ENCODE peak calls at places on chromosome 7, in nine cellular contexts. H, Z, R, K, G, U, P, C and D are unnamed samples.

GRCh38 chr7:122430710-122431109 is 126.2 kb upstream of the FEZF1 start:
- DNase-seq in R (no peak), H (no peak), P (peak), C (no peak), U (no peak), Z (no peak), K (no peak), G (no peak), D (no peak)

GRCh38 chr7:117871401-117871777 is 1.9 kb downstream of the CTTNBP2 start:
- DNase-seq in G (no peak), C (no peak), Z (no peak), P (no peak), R (no peak), H (no peak), U (no peak), K (no peak), D (no peak)

GRCh38 chr7:94001396-94001795 is 2.8 kb downstream of the BET1 start:
- DNase-seq in P (no peak), G (no peak), R (no peak), C (no peak), K (no peak), Z (no peak), U (no peak), H (no peak), D (no peak)

GRCh38 chr7:47573758-47574472 is 8.0 kb downstream of the TNS3 start:
- DNase-seq in R (no peak), G (no peak), H (no peak), K (no peak), Z (no peak), C (peak), U (peak), P (peak), D (no peak)

GRCh38 chr7:15084368-15084767 is 181.8 kb upstream of the DGKB start:
- DNase-seq in R (no peak), U (no peak), C (no peak), H (no peak), Z (no peak), P (no peak), G (no peak), K (no peak), D (no peak)

GRCh38 chr7:50952544-50952943 is 169.8 kb upstream of the GRB10 start:
- DNase-seq in Z (no peak), K (no peak), C (no peak), P (no peak), U (no peak), G (no peak), R (no peak), H (no peak), D (no peak)

GRCh38 chr7:150357771-150358427 is 10.7 kb upstream of the REPIN1 start:
- DNase-seq in K (no peak), R (peak), G (no peak), U (no peak), H (no peak), C (no peak), P (peak), Z (no peak), D (peak)

GRCh38 chr7:104841798-104842197 is 172.2 kb upstream of the KMT2E start:
- DNase-seq in Z (no peak), R (no peak), C (no peak), U (no peak), P (no peak), K (no peak), G (no peak), H (no peak), D (no peak)

GRCh38 chr7:130409067-130409721 is 28.9 kb downstream of the CPA1 start:
- DNase-seq in U (no peak), G (no peak), Z (no peak), H (no peak), R (no peak), C (no peak), K (no peak), P (no peak), D (no peak)

GRCh38 chr7:100137851-100138760 is 10.6 kb upstream of the LAMTOR4 start:
- DNase-seq in C (no peak), G (no peak), R (no peak), K (no peak), H (no peak), Z (no peak), U (no peak), P (no peak), D (no peak)

GRCh38 chr7:70530191-70530590 is 601.8 kb upstream of the GALNT17 start:
- DNase-seq in H (no peak), K (no peak), G (no peak), Z (no peak), C (no peak), U (no peak), P (no peak), R (no peak), D (no peak)

GRCh38 chr7:45099891-45100760 is 11.4 kb upstream of the NACAD start:
- DNase-seq in H (no peak), R (no peak), G (no peak), Z (no peak), U (no peak), C (no peak), K (no peak), P (no peak), D (no peak)

GRCh38 chr7:43135129-43135528 is 22.7 kb downstream of the HECW1 start:
- DNase-seq in C (no peak), H (no peak), K (no peak), U (no peak), Z (no peak), P (peak), G (no peak), R (no peak), D (no peak)

GRCh38 chr7:151060416-151061234 is 1.2 kb downstream of the SLC4A2 start:
- DNase-seq in P (peak), Z (no peak), H (no peak), K (no peak), C (no peak), U (no peak), G (no peak), R (no peak), D (peak)

GRCh38 chr7:24572421-24573007 is 738 bp upstream of the PALS2 start:
- DNase-seq in H (no peak), P (peak), G (no peak), Z (peak), U (peak), C (peak), R (peak), K (peak), D (peak)

GRCh38 chr7:118590107-118590506 is 365.6 kb downstream of the ANKRD7 start:
- DNase-seq in U (no peak), K (no peak), H (no peak), C (no peak), G (no peak), R (no peak), P (peak), Z (no peak), D (no peak)

GRCh38 chr7:6479067-6479466 is 31.3 kb upstream of the DAGLB start:
- DNase-seq in H (no peak), K (no peak), P (no peak), C (no peak), G (no peak), U (no peak), Z (no peak), R (no peak), D (no peak)

GRCh38 chr7:8165150-8165549 is 96.8 kb downstream of the ICA1 start:
- DNase-seq in K (no peak), U (no peak), Z (no peak), G (no peak), P (no peak), R (no peak), H (no peak), C (no peak), D (no peak)

GRCh38 chr7:22696672-22697071 is 30.3 kb upstream of the IL6 start:
- DNase-seq in G (no peak), U (no peak), P (no peak), K (no peak), Z (no peak), H (no peak), R (no peak), C (no peak), D (no peak)

GRCh38 chr7:143240323-143241168 is 18.7 kb downstream of the TAS2R40 start:
- DNase-seq in C (peak), K (peak), H (peak), Z (peak), P (peak), U (peak), G (peak), R (peak), D (peak)

GRCh38 chr7:36723951-36724664 is at the start of gene AOAH:
- DNase-seq in G (no peak), R (peak), Z (peak), P (no peak), C (peak), K (peak), U (no peak), H (peak), D (peak)

GRCh38 chr7:79786187-79786586 is 332.7 kb upstream of the MAGI2 start:
- DNase-seq in Z (no peak), C (no peak), K (no peak), U (no peak), H (no peak), R (no peak), G (no peak), P (no peak), D (no peak)

GRCh38 chr7:101632641-101633040 is 3.5 kb upstream of the MYL10 start:
- DNase-seq in Z (no peak), U (no peak), G (no peak), C (no peak), R (no peak), K (no peak), P (peak), H (no peak), D (no peak)

GRCh38 chr7:158252837-158253669 is 334.6 kb downstream of the PTPRN2 start:
- DNase-seq in G (no peak), C (no peak), U (no peak), K (no peak), P (no peak), Z (no peak), H (no peak), R (peak), D (peak)

GRCh38 chr7:93715234-93715633 is 140.7 kb upstream of the CALCR start:
- DNase-seq in U (peak), P (peak), H (no peak), R (peak), K (no peak), G (peak), C (no peak), Z (peak), D (no peak)

GRCh38 chr7:33744293-33744692 is 161.0 kb upstream of the BMPER start:
- DNase-seq in G (no peak), P (no peak), R (no peak), Z (no peak), K (no peak), C (no peak), H (no peak), U (no peak), D (no peak)

GRCh38 chr7:158276414-158277218 is 311.0 kb downstream of the PTPRN2 start:
- DNase-seq in R (peak), G (no peak), P (no peak), Z (no peak), K (no peak), C (no peak), H (no peak), U (peak), D (peak)

GRCh38 chr7:12893292-12893691 is 205.9 kb downstream of the ARL4A start:
- DNase-seq in G (no peak), C (no peak), R (no peak), U (no peak), H (no peak), Z (no peak), K (no peak), P (no peak), D (no peak)

GRCh38 chr7:124643196-124643850 is 122.3 kb downstream of the GPR37 start:
- DNase-seq in Z (no peak), H (no peak), R (no peak), K (no peak), G (no peak), P (no peak), C (no peak), U (no peak), D (no peak)

GRCh38 chr7:128869944-128870285 is 7.3 kb downstream of the ATP6V1F start:
- DNase-seq in H (no peak), G (no peak), Z (no peak), K (no peak), U (no peak), C (no peak), P (no peak), R (no peak), D (no peak)

GRCh38 chr7:144004703-144005102 is 4.6 kb downstream of the OR6B1 start:
- DNase-seq in G (no peak), P (no peak), U (no peak), R (no peak), K (no peak), C (no peak), Z (no peak), H (no peak), D (no peak)

GRCh38 chr7:144391823-144392255 is 11.7 kb downstream of the NOBOX start:
- DNase-seq in K (no peak), U (peak), Z (peak), H (peak), G (peak), P (peak), C (no peak), R (no peak), D (no peak)

GRCh38 chr7:98398567-98399372 is 2.1 kb downstream of the BAIAP2L1 start:
- DNase-seq in K (no peak), R (no peak), G (no peak), Z (no peak), P (no peak), C (no peak), U (no peak), H (no peak), D (no peak)

GRCh38 chr7:15461576-15461975 is 100.2 kb downstream of the AGMO start:
- DNase-seq in P (peak), C (no peak), K (no peak), H (no peak), Z (no peak), R (no peak), U (no peak), G (no peak), D (no peak)

GRCh38 chr7:1288390-1288995 is 55.8 kb downstream of the UNCX start:
- DNase-seq in P (no peak), C (no peak), H (no peak), R (no peak), G (no peak), Z (no peak), K (no peak), U (no peak), D (no peak)

GRCh38 chr7:6725003-6725402 is 18.3 kb upstream of the ZNF12 start:
- DNase-seq in U (no peak), R (no peak), G (no peak), H (no peak), C (no peak), Z (no peak), P (no peak), K (no peak), D (no peak)

GRCh38 chr7:98996162-98996552 is 117.8 kb downstream of the TRRAP start:
- DNase-seq in P (no peak), K (no peak), C (peak), Z (no peak), R (no peak), U (peak), H (no peak), G (no peak), D (peak)

GRCh38 chr7:55887786-55888185 is 530 bp downstream of the ZNF713 start:
- DNase-seq in K (no peak), P (no peak), G (no peak), R (no peak), C (no peak), U (no peak), Z (no peak), H (peak), D (no peak)